ENCODE peak calls at places on chromosomes 4 and X, in nine cellular contexts. T, P, A, U, B, N, H, O and I are unnamed samples.

GRCh38 chrX:65581661-65582339 is 47.2 kb upstream of the LAS1L start:
- DNase-seq in N (peak; percentile 65), O (peak; percentile 76), A (peak; percentile 70), H (peak; percentile 68), U (peak; percentile 53), B (peak; percentile 21), P (no peak), T (peak; percentile 40), I (no peak)

GRCh38 chr4:153067376-153067775 is 131.3 kb downstream of the FHDC1 start:
- DNase-seq in A (no peak), P (no peak), N (peak; percentile 29), B (no peak), U (no peak), T (no peak), H (no peak), O (no peak), I (no peak)

GRCh38 chrX:19373034-19373891 is 29.5 kb downstream of the PDHA1 start:
- DNase-seq in A (no peak), O (no peak), H (no peak), P (peak; percentile 76), N (no peak), U (no peak), T (no peak), B (no peak), I (no peak)

GRCh38 chr4:78057135-78057599 is at the start of gene FRAS1:
- DNase-seq in A (peak; percentile 13), O (peak; percentile 26), H (peak; percentile 63), T (no peak), U (peak; percentile 64), N (peak; percentile 26), B (no peak), P (peak; percentile 74), I (peak; percentile 7)

GRCh38 chrX:34764842-34765241 is 107.8 kb upstream of the TMEM47 start:
- DNase-seq in T (no peak), B (no peak), U (no peak), N (no peak), A (no peak), O (no peak), P (no peak), H (no peak), I (no peak)

GRCh38 chr4:185817403-185817818 is 5.4 kb upstream of the SORBS2 start:
- DNase-seq in O (no peak), N (no peak), B (no peak), T (no peak), U (no peak), P (no peak), A (no peak), H (no peak), I (no peak)

GRCh38 chr4:147923854-147924253 is 192.0 kb downstream of the ARHGAP10 start:
- DNase-seq in N (no peak), U (no peak), A (no peak), T (no peak), P (no peak), B (no peak), H (no peak), O (no peak), I (no peak)

GRCh38 chrX:38103857-38104812 is 97.8 kb downstream of the SYTL5 start:
- DNase-seq in N (no peak), P (no peak), B (no peak), T (no peak), O (no peak), U (no peak), H (no peak), A (no peak), I (no peak)

GRCh38 chrX:10619311-10620015 is 922 bp downstream of the MID1 start:
- DNase-seq in B (no peak), A (no peak), H (no peak), T (no peak), U (no peak), P (no peak), N (peak; percentile 50), O (no peak), I (no peak)

GRCh38 chr4:119835511-119835910 is 206.9 kb upstream of the PDE5A start:
- DNase-seq in H (no peak), O (no peak), T (no peak), U (no peak), N (peak; percentile 25), P (no peak), B (no peak), A (no peak), I (no peak)

GRCh38 chr4:126790633-126791032 is 842.1 kb upstream of the INTU start:
- DNase-seq in O (peak; percentile 24), U (no peak), P (no peak), A (no peak), N (peak; percentile 74), H (no peak), T (no peak), B (no peak), I (no peak)

GRCh38 chr4:154989511-154989910 is 208.4 kb downstream of the RBM46 start:
- DNase-seq in U (no peak), P (no peak), A (no peak), N (no peak), T (no peak), O (no peak), B (no peak), H (no peak), I (no peak)

GRCh38 chr4:143397887-143398286 is 61.2 kb downstream of the GAB1 start:
- DNase-seq in A (no peak), H (no peak), P (no peak), U (no peak), B (no peak), T (no peak), O (no peak), N (no peak), I (no peak)

GRCh38 chr4:62449538-62449937 is 1249.4 kb downstream of the ADGRL3 start:
- DNase-seq in B (no peak), U (no peak), P (no peak), A (no peak), O (no peak), N (no peak), H (no peak), T (no peak), I (no peak)

GRCh38 chrX:20059467-20060128 is 57.1 kb downstream of the MAP7D2 start:
- DNase-seq in H (no peak), A (no peak), T (no peak), O (no peak), N (no peak), U (no peak), B (no peak), P (no peak), I (no peak)

GRCh38 chr4:56979674-56980073 is 978 bp downstream of the POLR2B start:
- DNase-seq in P (no peak), H (no peak), B (peak; percentile 65), U (peak; percentile 70), O (no peak), T (peak; percentile 16), A (no peak), N (peak; percentile 52), I (no peak)

GRCh38 chr4:1096841-1097240 is 16.5 kb downstream of the RNF212 start:
- DNase-seq in H (peak; percentile 11), T (no peak), P (no peak), U (no peak), O (no peak), N (no peak), A (no peak), B (no peak), I (no peak)

GRCh38 chr4:29278580-29278979 is 1441.6 kb upstream of the PCDH7 start:
- DNase-seq in A (no peak), T (no peak), U (no peak), O (no peak), H (no peak), B (no peak), P (no peak), N (peak; percentile 48), I (no peak)

GRCh38 chr4:123017636-123018390 is 95.4 kb upstream of the NUDT6 start:
- DNase-seq in P (no peak), A (no peak), U (no peak), O (peak; percentile 69), B (no peak), H (no peak), N (peak; percentile 74), T (no peak), I (no peak)

GRCh38 chrX:153970398-153971123 is 1.1 kb downstream of the HCFC1 start:
- DNase-seq in N (peak; percentile 85), T (no peak), O (peak; percentile 15), U (no peak), B (no peak), P (peak; percentile 77), A (peak; percentile 71), H (peak; percentile 66), I (no peak)

GRCh38 chr4:185263419-185263818 is 54.0 kb downstream of the SNX25 start:
- DNase-seq in B (no peak), U (no peak), P (no peak), H (no peak), N (no peak), T (no peak), A (no peak), O (no peak), I (no peak)

GRCh38 chr4:143511906-143512305 is 1.6 kb upstream of the SMARCA5 start:
- DNase-seq in T (no peak), H (no peak), N (no peak), U (no peak), P (no peak), B (no peak), O (no peak), A (no peak), I (no peak)

GRCh38 chr4:6892190-6892908 is 17.3 kb upstream of the TBC1D14 start:
- DNase-seq in A (peak; percentile 34), O (peak; percentile 82), P (no peak), B (peak; percentile 23), N (peak; percentile 73), U (peak; percentile 58), T (no peak), H (no peak), I (peak; percentile 31)

GRCh38 chrX:53018627-53019026 is 30.0 kb upstream of the GPR173 start:
- DNase-seq in T (no peak), N (no peak), P (no peak), U (no peak), B (no peak), H (no peak), O (no peak), A (no peak), I (no peak)

GRCh38 chrX:123222920-123223319 is 38.8 kb downstream of the GRIA3 start:
- DNase-seq in A (no peak), U (no peak), P (no peak), T (no peak), O (no peak), H (no peak), N (no peak), B (no peak), I (no peak)

GRCh38 chrX:151997539-151997938 is 23.1 kb upstream of the GABRE start:
- DNase-seq in U (no peak), P (no peak), A (no peak), T (no peak), O (no peak), H (no peak), N (no peak), B (no peak), I (no peak)

GRCh38 chrX:43269201-43269600 is 386.9 kb upstream of the MAOA start:
- DNase-seq in U (no peak), O (no peak), P (no peak), A (no peak), T (no peak), H (no peak), N (peak; percentile 6), B (no peak), I (no peak)